ENCODE peak calls at places on chromosomes 16 and 17, in five cellular contexts. One of them, this sample, is unnamed.

GRCh38 chr16:19898924-19899604 is 14.4 kb upstream of the GPRC5B start:
- DNase-seq in HepG2: peak
- DNase-seq in GM12878: no peak
- DNase-seq in K562: peak
- DNase-seq in SK-N-SH: peak
- DNase-seq in this sample: peak

GRCh38 chr16:87740909-87741424 is 24.8 kb downstream of the KLHDC4 start:
- DNase-seq in HepG2: no peak
- DNase-seq in GM12878: no peak
- DNase-seq in K562: no peak
- DNase-seq in SK-N-SH: no peak
- DNase-seq in this sample: peak

GRCh38 chr16:86215979-86216585 is 294.2 kb upstream of the FOXF1 start:
- DNase-seq in HepG2: no peak
- DNase-seq in GM12878: no peak
- DNase-seq in K562: no peak
- DNase-seq in SK-N-SH: no peak
- DNase-seq in this sample: no peak

GRCh38 chr17:4948997-4949320 is 629 bp upstream of the PFN1 start:
- DNase-seq in HepG2: peak
- DNase-seq in GM12878: no peak
- DNase-seq in K562: peak
- DNase-seq in SK-N-SH: peak
- DNase-seq in this sample: peak

GRCh38 chr17:1743094-1743452 is 402 bp downstream of the SERPINF2 start:
- DNase-seq in HepG2: no peak
- DNase-seq in GM12878: no peak
- DNase-seq in K562: no peak
- DNase-seq in SK-N-SH: peak
- DNase-seq in this sample: no peak

GRCh38 chr17:69609495-69610315 is 195.2 kb downstream of the MAP2K6 start:
- DNase-seq in HepG2: peak
- DNase-seq in GM12878: no peak
- DNase-seq in K562: peak
- DNase-seq in SK-N-SH: no peak
- DNase-seq in this sample: peak

GRCh38 chr16:77986021-77986420 is 36.3 kb upstream of the CLEC3A start:
- DNase-seq in HepG2: no peak
- DNase-seq in GM12878: no peak
- DNase-seq in K562: no peak
- DNase-seq in SK-N-SH: no peak
- DNase-seq in this sample: no peak

GRCh38 chr17:29589524-29590260 is at the start of gene GIT1:
- DNase-seq in HepG2: peak
- DNase-seq in GM12878: no peak
- DNase-seq in K562: peak
- DNase-seq in SK-N-SH: peak
- DNase-seq in this sample: peak

GRCh38 chr16:73058616-73059409 is 10.9 kb upstream of the ZFHX3 start:
- DNase-seq in HepG2: no peak
- DNase-seq in GM12878: no peak
- DNase-seq in K562: peak
- DNase-seq in SK-N-SH: peak
- DNase-seq in this sample: peak

GRCh38 chr17:40309938-40310510 is 1.0 kb downstream of the RARA start:
- DNase-seq in HepG2: no peak
- DNase-seq in GM12878: no peak
- DNase-seq in K562: no peak
- DNase-seq in SK-N-SH: peak
- DNase-seq in this sample: no peak

GRCh38 chr17:59366040-59366757 is 34.7 kb downstream of the YPEL2 start:
- DNase-seq in HepG2: peak
- DNase-seq in GM12878: no peak
- DNase-seq in K562: no peak
- DNase-seq in SK-N-SH: no peak
- DNase-seq in this sample: no peak

GRCh38 chr17:74545456-74546230 is at the start of gene CD300C:
- DNase-seq in HepG2: no peak
- DNase-seq in GM12878: no peak
- DNase-seq in K562: no peak
- DNase-seq in SK-N-SH: no peak
- DNase-seq in this sample: no peak

GRCh38 chr16:16022683-16023064 is 73.3 kb downstream of the ABCC1 start:
- DNase-seq in HepG2: no peak
- DNase-seq in GM12878: no peak
- DNase-seq in K562: peak
- DNase-seq in SK-N-SH: no peak
- DNase-seq in this sample: no peak

GRCh38 chr17:63561819-63562218 is 11.5 kb downstream of the DCAF7 start:
- DNase-seq in HepG2: no peak
- DNase-seq in GM12878: no peak
- DNase-seq in K562: no peak
- DNase-seq in SK-N-SH: no peak
- DNase-seq in this sample: no peak

GRCh38 chr17:80790021-80790765 is 201.4 kb upstream of the CHMP6 start:
- DNase-seq in HepG2: no peak
- DNase-seq in GM12878: peak
- DNase-seq in K562: no peak
- DNase-seq in SK-N-SH: no peak
- DNase-seq in this sample: no peak

GRCh38 chr16:55905651-55906050 is 30.5 kb upstream of the CES5A start:
- DNase-seq in HepG2: no peak
- DNase-seq in GM12878: no peak
- DNase-seq in K562: no peak
- DNase-seq in SK-N-SH: no peak
- DNase-seq in this sample: no peak

GRCh38 chr17:18183334-18184142 is at the start of gene ALKBH5:
- DNase-seq in HepG2: peak
- DNase-seq in GM12878: peak
- DNase-seq in K562: peak
- DNase-seq in SK-N-SH: peak
- DNase-seq in this sample: peak

GRCh38 chr16:17409894-17410293 is 60.9 kb downstream of the XYLT1 start:
- DNase-seq in HepG2: no peak
- DNase-seq in GM12878: no peak
- DNase-seq in K562: no peak
- DNase-seq in SK-N-SH: no peak
- DNase-seq in this sample: no peak

DNA sequence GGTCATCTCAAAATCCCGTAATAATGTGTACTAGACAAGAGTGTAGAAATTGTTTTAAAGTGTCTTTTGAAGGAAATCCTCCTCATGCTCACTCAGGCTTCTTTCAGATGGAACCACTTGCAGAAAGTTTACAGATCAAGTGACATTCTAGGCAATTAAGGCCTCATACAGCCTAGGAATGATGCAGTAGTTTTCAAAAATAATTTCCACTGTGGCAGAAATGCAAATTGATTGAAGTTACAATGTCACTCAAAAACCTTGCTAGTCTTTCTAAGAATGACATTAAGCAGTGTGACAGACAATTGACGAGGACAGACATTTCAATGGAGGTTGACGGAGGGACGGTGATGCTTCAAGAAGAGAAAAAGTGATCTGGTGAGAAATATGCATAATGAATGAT is 53.5 kb upstream of the CDH8 start:
- DNase-seq in HepG2: no peak
- DNase-seq in GM12878: no peak
- DNase-seq in K562: no peak
- DNase-seq in SK-N-SH: no peak
- DNase-seq in this sample: no peak
- TF ChIP-seq MXI1 in HepG2: no peak
- TF ChIP-seq MXI1 in GM12878: no peak
- TF ChIP-seq MXI1 in K562: no peak
- TF ChIP-seq MXI1 in SK-N-SH: no peak
- TF ChIP-seq MXI1 in this sample: no peak

GRCh38 chr16:81376880-81377279 is 62.1 kb downstream of the GAN start:
- DNase-seq in HepG2: no peak
- DNase-seq in GM12878: no peak
- DNase-seq in K562: no peak
- DNase-seq in SK-N-SH: no peak
- DNase-seq in this sample: no peak
- TF ChIP-seq MXI1 in HepG2: no peak
- TF ChIP-seq MXI1 in GM12878: no peak
- TF ChIP-seq MXI1 in K562: no peak
- TF ChIP-seq MXI1 in SK-N-SH: no peak
- TF ChIP-seq MXI1 in this sample: no peak

GRCh38 chr16:66970775-66971725 is 10.0 kb downstream of the CES3 start:
- DNase-seq in HepG2: no peak
- DNase-seq in GM12878: no peak
- DNase-seq in K562: no peak
- DNase-seq in SK-N-SH: no peak
- DNase-seq in this sample: peak
- TF ChIP-seq MXI1 in HepG2: no peak
- TF ChIP-seq MXI1 in GM12878: no peak
- TF ChIP-seq MXI1 in K562: no peak
- TF ChIP-seq MXI1 in SK-N-SH: no peak
- TF ChIP-seq MXI1 in this sample: no peak

DNA sequence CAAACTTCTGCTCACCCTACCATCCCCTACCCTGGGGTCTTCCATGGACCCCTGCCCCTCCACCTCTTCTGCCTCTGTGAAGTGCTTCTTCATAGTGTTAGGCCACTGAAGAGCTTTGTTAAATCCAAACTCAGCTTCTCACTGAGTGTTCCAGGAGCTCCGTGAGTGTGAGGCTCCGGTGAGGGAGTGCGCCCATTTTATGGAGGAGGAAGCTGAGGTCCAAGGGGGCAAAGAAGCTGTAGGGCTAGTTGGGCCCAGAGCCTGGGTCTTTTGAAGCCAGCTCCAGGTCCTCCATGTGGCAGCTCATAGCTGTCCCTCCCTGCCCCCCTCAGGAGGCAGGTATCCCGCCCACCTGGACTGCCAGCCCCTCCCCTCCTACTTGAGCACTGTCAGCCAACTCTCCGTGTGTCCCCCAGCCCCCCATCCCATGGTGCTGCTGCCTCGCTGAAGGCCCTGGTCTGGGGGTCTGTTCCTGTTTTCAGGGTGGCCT is 6.0 kb downstream of the FMNL1 start:
- DNase-seq in HepG2: no peak
- DNase-seq in GM12878: no peak
- DNase-seq in K562: no peak
- DNase-seq in SK-N-SH: no peak
- DNase-seq in this sample: no peak
- TF ChIP-seq MXI1 in HepG2: no peak
- TF ChIP-seq MXI1 in GM12878: no peak
- TF ChIP-seq MXI1 in K562: no peak
- TF ChIP-seq MXI1 in SK-N-SH: no peak
- TF ChIP-seq MXI1 in this sample: no peak